ENCODE peak calls at places on chromosome 22, in four cellular contexts. One of them, this sample, is unnamed.

GRCh38 chr22:29004647-29005371 is 56.8 kb downstream of the C22orf31 start:
- DNase-seq in ovary: peak
- DNase-seq in pancreas: peak
- DNase-seq in Jurkat, Clone E6-1: peak
- DNase-seq in this sample: peak

GRCh38 chr22:23431337-23432072 is 148.6 kb downstream of the IGLL1 start:
- DNase-seq in Jurkat, Clone E6-1: no peak
- DNase-seq in pancreas: no peak
- DNase-seq in ovary: peak
- DNase-seq in this sample: no peak

GRCh38 chr22:38239101-38239761 is 33.6 kb downstream of the TMEM184B start:
- DNase-seq in Jurkat, Clone E6-1: no peak
- DNase-seq in pancreas: no peak
- DNase-seq in ovary: no peak
- DNase-seq in this sample: no peak

GRCh38 chr22:19508024-19508776 is 16.0 kb downstream of the CLDN5 start:
- DNase-seq in pancreas: no peak
- DNase-seq in ovary: no peak
- DNase-seq in Jurkat, Clone E6-1: no peak
- DNase-seq in this sample: no peak

GRCh38 chr22:41603873-41604332 is 14.3 kb upstream of the PMM1 start:
- DNase-seq in pancreas: no peak
- DNase-seq in ovary: no peak
- DNase-seq in Jurkat, Clone E6-1: peak
- DNase-seq in this sample: no peak

GRCh38 chr22:20148414-20148813 is 2.4 kb downstream of the CCDC188 start:
- DNase-seq in ovary: no peak
- DNase-seq in Jurkat, Clone E6-1: no peak
- DNase-seq in pancreas: no peak
- DNase-seq in this sample: no peak

GRCh38 chr22:26610072-26610958 is 7.5 kb downstream of the CRYBB1 start:
- DNase-seq in pancreas: no peak
- DNase-seq in ovary: no peak
- DNase-seq in Jurkat, Clone E6-1: peak
- DNase-seq in this sample: peak

GRCh38 chr22:17370036-17370765 is 941 bp downstream of the CECR2 start:
- DNase-seq in pancreas: peak
- DNase-seq in Jurkat, Clone E6-1: no peak
- DNase-seq in ovary: peak
- DNase-seq in this sample: no peak

GRCh38 chr22:24117942-24118341 is 63.3 kb upstream of the SUSD2 start:
- DNase-seq in Jurkat, Clone E6-1: no peak
- DNase-seq in ovary: no peak
- DNase-seq in pancreas: no peak
- DNase-seq in this sample: no peak

GRCh38 chr22:21937821-21938070 is 14.9 kb downstream of the PPM1F start:
- DNase-seq in Jurkat, Clone E6-1: no peak
- DNase-seq in ovary: no peak
- DNase-seq in pancreas: no peak
- DNase-seq in this sample: no peak

GRCh38 chr22:40044870-40045834 is 50.4 kb downstream of the FAM83F start:
- DNase-seq in pancreas: peak
- DNase-seq in Jurkat, Clone E6-1: peak
- DNase-seq in ovary: peak
- DNase-seq in this sample: peak

GRCh38 chr22:35230839-35231584 is 26.3 kb upstream of the HMGXB4 start:
- DNase-seq in Jurkat, Clone E6-1: no peak
- DNase-seq in pancreas: no peak
- DNase-seq in ovary: no peak
- DNase-seq in this sample: peak

GRCh38 chr22:35191412-35191811 is 65.9 kb upstream of the HMGXB4 start:
- DNase-seq in pancreas: no peak
- DNase-seq in Jurkat, Clone E6-1: no peak
- DNase-seq in ovary: no peak
- DNase-seq in this sample: no peak

GRCh38 chr22:23779083-23779482 is 6.4 kb downstream of the MMP11 start:
- DNase-seq in pancreas: no peak
- DNase-seq in Jurkat, Clone E6-1: no peak
- DNase-seq in ovary: no peak
- DNase-seq in this sample: no peak

DNA sequence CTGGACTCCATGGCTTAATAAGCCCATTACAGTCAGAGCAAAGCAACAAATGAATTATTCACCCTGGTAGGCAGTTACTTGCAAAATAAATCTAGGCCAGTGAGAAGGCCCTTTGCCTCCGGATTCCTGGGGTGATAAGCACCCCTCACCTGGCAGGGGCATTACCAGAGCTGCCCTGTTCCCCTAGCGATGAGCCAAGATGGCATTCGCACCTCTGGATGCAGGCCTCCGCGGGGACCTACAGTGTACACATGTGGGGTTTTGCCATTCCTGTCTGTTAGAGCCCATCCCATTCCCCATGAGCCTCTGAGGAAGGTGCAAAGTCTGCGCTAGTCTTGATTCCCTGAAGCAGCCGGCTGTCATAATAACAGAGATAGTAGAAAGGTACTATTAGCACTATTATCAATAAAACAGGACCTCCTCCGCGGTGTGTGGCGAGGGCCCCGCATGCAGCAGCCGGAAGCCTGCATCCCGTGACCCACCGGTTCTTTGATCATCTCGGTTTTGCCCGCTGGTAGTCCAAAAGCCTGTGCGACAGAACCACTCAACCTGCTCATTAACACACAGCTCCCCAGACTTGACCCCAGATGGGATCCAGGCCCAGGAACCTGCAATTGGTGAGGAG is 344.3 kb downstream of the BRD1 start:
- DNase-seq in ovary: no peak
- DNase-seq in Jurkat, Clone E6-1: no peak
- DNase-seq in pancreas: no peak
- DNase-seq in this sample: no peak
- H3K4me3 ChIP-seq in ovary: no peak
- H3K4me3 ChIP-seq in Jurkat, Clone E6-1: no peak
- H3K4me3 ChIP-seq in pancreas: no peak
- H3K4me3 ChIP-seq in this sample: no peak

GRCh38 chr22:46046299-46046685 is 69.3 kb upstream of the WNT7B start:
- DNase-seq in Jurkat, Clone E6-1: no peak
- DNase-seq in pancreas: peak
- DNase-seq in ovary: peak
- DNase-seq in this sample: peak
- H3K4me3 ChIP-seq in Jurkat, Clone E6-1: no peak
- H3K4me3 ChIP-seq in pancreas: no peak
- H3K4me3 ChIP-seq in ovary: peak
- H3K4me3 ChIP-seq in this sample: no peak

GRCh38 chr22:45318558-45319318 is 9.0 kb downstream of the FAM118A start:
- DNase-seq in ovary: peak
- DNase-seq in Jurkat, Clone E6-1: no peak
- DNase-seq in pancreas: no peak
- DNase-seq in this sample: no peak

GRCh38 chr22:45319319-45319675 is 9.6 kb downstream of the FAM118A start:
- DNase-seq in Jurkat, Clone E6-1: no peak
- DNase-seq in pancreas: no peak
- DNase-seq in ovary: peak
- DNase-seq in this sample: no peak

GRCh38 chr22:45316796-45317526 is 7.2 kb downstream of the FAM118A start:
- DNase-seq in pancreas: no peak
- DNase-seq in ovary: no peak
- DNase-seq in Jurkat, Clone E6-1: no peak
- DNase-seq in this sample: no peak

GRCh38 chr22:45317551-45318167 is 7.9 kb downstream of the FAM118A start:
- DNase-seq in pancreas: no peak
- DNase-seq in Jurkat, Clone E6-1: no peak
- DNase-seq in ovary: peak
- DNase-seq in this sample: peak

DNA sequence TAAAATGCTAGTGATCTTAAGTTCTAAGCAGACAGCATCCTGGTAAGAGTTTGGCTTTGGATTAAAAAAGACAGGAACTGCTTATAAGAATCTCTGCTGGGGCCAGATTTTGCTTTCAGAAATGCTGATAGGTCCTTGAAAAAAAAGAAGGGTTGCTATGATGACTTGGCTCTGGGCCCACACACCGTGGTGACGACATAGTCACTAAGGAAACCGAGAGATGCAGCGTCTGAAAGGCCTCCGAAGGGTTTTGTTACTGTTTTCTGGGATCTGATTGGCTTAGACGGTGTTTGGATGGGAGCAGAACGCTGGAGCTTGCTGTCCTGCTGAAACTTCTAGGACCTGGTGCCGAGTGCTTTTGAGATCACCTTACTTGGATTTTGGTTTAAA is 8.4 kb downstream of the FAM118A start:
- DNase-seq in pancreas: no peak
- DNase-seq in ovary: peak
- DNase-seq in Jurkat, Clone E6-1: peak
- DNase-seq in this sample: peak
- H3K4me3 ChIP-seq in pancreas: no peak
- H3K4me3 ChIP-seq in ovary: no peak
- H3K4me3 ChIP-seq in Jurkat, Clone E6-1: peak
- H3K4me3 ChIP-seq in this sample: no peak

GRCh38 chr22:37211075-37211852 is 1.0 kb downstream of the SSTR3 start:
- DNase-seq in ovary: peak
- DNase-seq in Jurkat, Clone E6-1: no peak
- DNase-seq in pancreas: no peak
- DNase-seq in this sample: no peak
- H3K4me3 ChIP-seq in ovary: no peak
- H3K4me3 ChIP-seq in Jurkat, Clone E6-1: no peak
- H3K4me3 ChIP-seq in pancreas: no peak
- H3K4me3 ChIP-seq in this sample: no peak

DNA sequence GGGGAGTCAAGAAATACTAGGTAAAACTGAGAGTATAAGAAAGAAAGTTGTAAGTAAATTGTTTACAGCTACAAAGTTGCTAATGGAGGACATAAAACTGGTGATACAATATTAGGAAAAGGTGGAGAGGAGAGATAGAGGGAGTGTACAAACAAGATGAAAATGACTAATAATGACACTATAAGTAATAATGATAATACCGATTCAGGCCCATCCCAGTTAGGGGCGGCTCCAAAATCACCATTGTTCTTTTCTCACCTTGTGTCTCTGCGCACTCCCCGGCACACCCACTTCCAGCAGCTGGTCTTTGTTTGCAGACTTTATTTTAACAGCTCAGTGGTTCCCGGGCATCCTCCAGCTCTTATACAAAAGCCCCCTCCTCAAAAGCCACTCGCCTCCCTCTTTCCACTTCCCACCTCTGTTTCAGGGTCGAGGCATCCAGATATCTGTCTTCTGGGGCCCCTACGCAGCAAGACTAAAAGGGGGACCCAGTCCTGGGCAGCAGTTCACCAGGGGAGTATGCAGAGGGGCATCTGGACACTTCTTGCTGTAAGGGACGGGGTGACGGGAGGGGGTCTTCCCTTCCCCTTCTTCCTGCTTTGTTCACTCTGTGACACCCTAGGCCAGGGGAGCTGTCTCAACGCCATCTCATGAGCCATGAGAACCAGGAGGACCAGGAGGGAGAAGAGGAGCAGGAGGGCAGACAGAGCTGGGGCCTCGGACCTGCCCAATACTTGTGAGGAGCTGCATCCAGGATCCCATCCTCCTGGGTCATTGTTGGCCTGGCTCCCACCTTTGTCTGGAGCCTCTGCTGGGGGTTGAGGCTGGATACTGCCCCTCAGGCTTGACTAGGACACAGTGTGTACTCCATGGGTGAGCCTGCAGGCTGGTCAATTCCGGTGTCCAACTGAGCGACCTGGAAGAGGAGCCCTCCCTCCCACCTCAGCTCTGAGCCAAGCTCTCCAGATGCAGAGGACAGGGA is 2.7 kb downstream of the APOL2 start:
- DNase-seq in Jurkat, Clone E6-1: no peak
- DNase-seq in pancreas: no peak
- DNase-seq in ovary: no peak
- DNase-seq in this sample: no peak
- H3K4me3 ChIP-seq in Jurkat, Clone E6-1: no peak
- H3K4me3 ChIP-seq in pancreas: no peak
- H3K4me3 ChIP-seq in ovary: peak
- H3K4me3 ChIP-seq in this sample: peak